ENCODE peak calls at places on chromosome 21, in five cellular contexts. One of them, this sample, is unnamed. For H3K4me1, the result is how much of the 10 kb centered on the place peaks cover.

GRCh38 chr21:44527983-44528633 is 11.9 kb downstream of the KRTAP10-1 start:
- DNase-seq in GM12878: no peak
- DNase-seq in K562: no peak
- DNase-seq in SK-N-SH: no peak
- DNase-seq in HepG2: no peak
- DNase-seq in this sample: no peak

GRCh38 chr21:17003221-17003620 is 509.6 kb upstream of the CXADR start:
- DNase-seq in HepG2: no peak
- DNase-seq in SK-N-SH: no peak
- DNase-seq in GM12878: no peak
- DNase-seq in K562: no peak
- DNase-seq in this sample: no peak

GRCh38 chr21:37032877-37033471 is 26.5 kb downstream of the RIPPLY3 start:
- DNase-seq in GM12878: no peak
- DNase-seq in K562: no peak
- DNase-seq in HepG2: no peak
- DNase-seq in SK-N-SH: no peak
- DNase-seq in this sample: peak

GRCh38 chr21:44401386-44402160 is 48.2 kb downstream of the TRPM2 start:
- DNase-seq in SK-N-SH: peak
- DNase-seq in GM12878: no peak
- DNase-seq in HepG2: no peak
- DNase-seq in K562: no peak
- DNase-seq in this sample: no peak

GRCh38 chr21:44874497-44875331 is 1.2 kb upstream of the PTTG1IP start:
- DNase-seq in GM12878: no peak
- DNase-seq in HepG2: no peak
- DNase-seq in K562: no peak
- DNase-seq in SK-N-SH: no peak
- DNase-seq in this sample: no peak

GRCh38 chr21:14567557-14568279 is 21.6 kb upstream of the SAMSN1 start:
- DNase-seq in SK-N-SH: no peak
- DNase-seq in HepG2: no peak
- DNase-seq in GM12878: no peak
- DNase-seq in K562: no peak
- DNase-seq in this sample: no peak

GRCh38 chr21:45075606-45076244 is 1.3 kb downstream of the ADARB1 start:
- DNase-seq in GM12878: no peak
- DNase-seq in SK-N-SH: no peak
- DNase-seq in K562: no peak
- DNase-seq in HepG2: no peak
- DNase-seq in this sample: no peak

GRCh38 chr21:32403201-32403701 is 9.3 kb upstream of the EVA1C start:
- DNase-seq in HepG2: peak
- DNase-seq in GM12878: peak
- DNase-seq in K562: peak
- DNase-seq in SK-N-SH: peak
- DNase-seq in this sample: no peak

GRCh38 chr21:32771134-32771523 is 426 bp downstream of the PAXBP1 start:
- DNase-seq in SK-N-SH: peak
- DNase-seq in K562: peak
- DNase-seq in HepG2: peak
- DNase-seq in GM12878: no peak
- DNase-seq in this sample: no peak

GRCh38 chr21:23394458-23394857 is 2212.8 kb downstream of the MRPL39 start:
- DNase-seq in HepG2: no peak
- DNase-seq in K562: no peak
- DNase-seq in GM12878: no peak
- DNase-seq in SK-N-SH: no peak
- DNase-seq in this sample: no peak

GRCh38 chr21:36499578-36500471 is 19.9 kb upstream of the CLDN14 start:
- DNase-seq in SK-N-SH: no peak
- DNase-seq in K562: no peak
- DNase-seq in HepG2: no peak
- DNase-seq in GM12878: no peak
- DNase-seq in this sample: no peak

GRCh38 chr21:45364464-45365185 is 40.3 kb upstream of the COL18A1 start:
- DNase-seq in SK-N-SH: no peak
- DNase-seq in K562: no peak
- DNase-seq in GM12878: no peak
- DNase-seq in HepG2: no peak
- DNase-seq in this sample: no peak

GRCh38 chr21:45323487-45324380 is 36.0 kb upstream of the POFUT2 start:
- DNase-seq in K562: no peak
- DNase-seq in GM12878: no peak
- DNase-seq in SK-N-SH: no peak
- DNase-seq in HepG2: no peak
- DNase-seq in this sample: no peak

GRCh38 chr21:44755227-44755626 is 43.9 kb upstream of the TSPEAR start:
- DNase-seq in K562: peak
- DNase-seq in GM12878: no peak
- DNase-seq in SK-N-SH: no peak
- DNase-seq in HepG2: peak
- DNase-seq in this sample: no peak

GRCh38 chr21:18913914-18914313 is 510.3 kb upstream of the TMPRSS15 start:
- DNase-seq in HepG2: no peak
- DNase-seq in SK-N-SH: no peak
- DNase-seq in GM12878: no peak
- DNase-seq in K562: no peak
- DNase-seq in this sample: no peak

GRCh38 chr21:40254540-40255455 is 387.6 kb downstream of the PCP4 start:
- DNase-seq in K562: no peak
- DNase-seq in HepG2: no peak
- DNase-seq in GM12878: no peak
- DNase-seq in SK-N-SH: peak
- DNase-seq in this sample: no peak

GRCh38 chr21:25005388-25005787 is 601.9 kb downstream of the MRPL39 start:
- DNase-seq in SK-N-SH: no peak
- DNase-seq in K562: no peak
- DNase-seq in GM12878: no peak
- DNase-seq in HepG2: no peak
- DNase-seq in this sample: no peak

GRCh38 chr21:30340714-30341573 is 3.5 kb upstream of the KRTAP27-1 start:
- DNase-seq in K562: peak
- DNase-seq in SK-N-SH: peak
- DNase-seq in HepG2: peak
- DNase-seq in GM12878: no peak
- DNase-seq in this sample: peak

GRCh38 chr21:41596241-41596925 is 88.4 kb upstream of the TMPRSS2 start:
- DNase-seq in SK-N-SH: no peak
- DNase-seq in K562: no peak
- DNase-seq in GM12878: no peak
- DNase-seq in HepG2: no peak
- DNase-seq in this sample: no peak

GRCh38 chr21:40422851-40423635 is 423.9 kb downstream of the DSCAM start:
- DNase-seq in GM12878: no peak
- DNase-seq in K562: no peak
- DNase-seq in HepG2: no peak
- DNase-seq in SK-N-SH: peak
- DNase-seq in this sample: no peak

GRCh38 chr21:36917487-36918158 is 48.8 kb downstream of the HLCS start:
- DNase-seq in K562: no peak
- DNase-seq in GM12878: no peak
- DNase-seq in SK-N-SH: no peak
- DNase-seq in HepG2: peak
- DNase-seq in this sample: no peak

GRCh38 chr21:41068411-41069304 is 99.3 kb upstream of the BACE2 start:
- DNase-seq in GM12878: no peak
- DNase-seq in HepG2: peak
- DNase-seq in K562: peak
- DNase-seq in SK-N-SH: peak
- DNase-seq in this sample: peak

GRCh38 chr21:41622831-41623548 is 115.0 kb upstream of the TMPRSS2 start:
- DNase-seq in GM12878: no peak
- DNase-seq in SK-N-SH: no peak
- DNase-seq in K562: no peak
- DNase-seq in HepG2: no peak
- DNase-seq in this sample: no peak

GRCh38 chr21:45387506-45387905 is 17.5 kb upstream of the COL18A1 start:
- DNase-seq in HepG2: no peak
- DNase-seq in K562: no peak
- DNase-seq in SK-N-SH: no peak
- DNase-seq in GM12878: no peak
- DNase-seq in this sample: no peak

GRCh38 chr21:40634141-40634540 is 212.8 kb downstream of the DSCAM start:
- DNase-seq in GM12878: no peak
- DNase-seq in HepG2: no peak
- DNase-seq in K562: no peak
- DNase-seq in SK-N-SH: no peak
- DNase-seq in this sample: no peak

GRCh38 chr21:37367758-37368535 is 1.4 kb downstream of the DYRK1A start:
- DNase-seq in HepG2: no peak
- DNase-seq in GM12878: no peak
- DNase-seq in SK-N-SH: peak
- DNase-seq in K562: peak
- DNase-seq in this sample: no peak

GRCh38 chr21:36750579-36750959 is 51.7 kb downstream of the SIM2 start:
- DNase-seq in K562: no peak
- DNase-seq in HepG2: no peak
- DNase-seq in GM12878: no peak
- DNase-seq in SK-N-SH: no peak
- DNase-seq in this sample: no peak

GRCh38 chr21:44933938-44934260 is 5.9 kb upstream of the SLX9 start:
- DNase-seq in SK-N-SH: no peak
- DNase-seq in HepG2: no peak
- DNase-seq in GM12878: no peak
- DNase-seq in K562: no peak
- DNase-seq in this sample: no peak

GRCh38 chr21:44829507-44830092 is 11.7 kb upstream of the SUMO3 start:
- DNase-seq in K562: no peak
- DNase-seq in GM12878: no peak
- DNase-seq in SK-N-SH: no peak
- DNase-seq in HepG2: no peak
- DNase-seq in this sample: no peak

GRCh38 chr21:45551816-45552695 is 9.8 kb upstream of the SLC19A1 start:
- DNase-seq in K562: no peak
- DNase-seq in SK-N-SH: peak
- DNase-seq in HepG2: no peak
- DNase-seq in GM12878: no peak
- DNase-seq in this sample: no peak

GRCh38 chr21:31173881-31174555 is 135.7 kb upstream of the KRTAP19-8 start:
- DNase-seq in SK-N-SH: peak
- DNase-seq in GM12878: no peak
- DNase-seq in K562: peak
- DNase-seq in HepG2: no peak
- DNase-seq in this sample: no peak

GRCh38 chr21:46557469-46557868 is 47.4 kb downstream of the S100B start:
- DNase-seq in K562: no peak
- DNase-seq in HepG2: no peak
- DNase-seq in SK-N-SH: peak
- DNase-seq in GM12878: no peak
- DNase-seq in this sample: no peak
- H3K9ac ChIP-seq in K562: no peak
- H3K9ac ChIP-seq in HepG2: no peak
- H3K9ac ChIP-seq in SK-N-SH: no peak
- H3K9ac ChIP-seq in GM12878: no peak
- H3K9ac ChIP-seq in this sample: no peak

GRCh38 chr21:35268261-35268660 is 219.2 kb upstream of the RUNX1 start:
- DNase-seq in K562: no peak
- DNase-seq in GM12878: no peak
- DNase-seq in SK-N-SH: no peak
- DNase-seq in HepG2: no peak
- DNase-seq in this sample: no peak

GRCh38 chr21:35265170-35265877 is 216.2 kb upstream of the RUNX1 start:
- DNase-seq in HepG2: no peak
- DNase-seq in GM12878: no peak
- DNase-seq in K562: no peak
- DNase-seq in SK-N-SH: no peak
- DNase-seq in this sample: peak

GRCh38 chr21:35266546-35266945 is 217.4 kb upstream of the RUNX1 start:
- DNase-seq in SK-N-SH: no peak
- DNase-seq in K562: no peak
- DNase-seq in GM12878: no peak
- DNase-seq in HepG2: no peak
- DNase-seq in this sample: no peak

GRCh38 chr21:35273331-35273730 is 224.2 kb upstream of the RUNX1 start:
- DNase-seq in SK-N-SH: no peak
- DNase-seq in GM12878: no peak
- DNase-seq in HepG2: no peak
- DNase-seq in K562: no peak
- DNase-seq in this sample: no peak

DNA sequence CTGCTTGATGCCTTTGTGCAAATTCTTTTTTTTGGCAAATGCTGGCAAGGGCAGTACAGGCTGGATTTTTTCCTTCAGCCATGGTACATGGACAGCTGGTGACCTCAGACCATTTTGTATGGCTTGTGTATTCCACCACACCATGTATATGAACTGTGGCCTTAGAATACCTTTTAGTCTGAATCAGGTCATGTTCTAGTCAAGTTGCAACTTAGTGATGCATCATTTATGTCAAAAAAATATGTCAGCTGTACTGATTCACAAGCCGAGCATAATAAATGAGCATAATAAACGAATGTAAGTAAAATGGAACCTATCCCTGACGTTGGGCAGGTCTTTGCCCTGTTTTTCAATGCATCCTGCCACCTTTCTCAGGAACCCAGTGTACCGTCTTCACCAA is 219.7 kb upstream of the RUNX1 start:
- DNase-seq in GM12878: no peak
- DNase-seq in HepG2: no peak
- DNase-seq in K562: no peak
- DNase-seq in SK-N-SH: no peak
- DNase-seq in this sample: no peak
- TF ChIP-seq ZBTB33 in GM12878: no peak
- TF ChIP-seq ZBTB33 in HepG2: no peak
- TF ChIP-seq ZBTB33 in K562: no peak
- TF ChIP-seq ZBTB33 in SK-N-SH: no peak
- TF ChIP-seq ZBTB33 in this sample: no peak

DNA sequence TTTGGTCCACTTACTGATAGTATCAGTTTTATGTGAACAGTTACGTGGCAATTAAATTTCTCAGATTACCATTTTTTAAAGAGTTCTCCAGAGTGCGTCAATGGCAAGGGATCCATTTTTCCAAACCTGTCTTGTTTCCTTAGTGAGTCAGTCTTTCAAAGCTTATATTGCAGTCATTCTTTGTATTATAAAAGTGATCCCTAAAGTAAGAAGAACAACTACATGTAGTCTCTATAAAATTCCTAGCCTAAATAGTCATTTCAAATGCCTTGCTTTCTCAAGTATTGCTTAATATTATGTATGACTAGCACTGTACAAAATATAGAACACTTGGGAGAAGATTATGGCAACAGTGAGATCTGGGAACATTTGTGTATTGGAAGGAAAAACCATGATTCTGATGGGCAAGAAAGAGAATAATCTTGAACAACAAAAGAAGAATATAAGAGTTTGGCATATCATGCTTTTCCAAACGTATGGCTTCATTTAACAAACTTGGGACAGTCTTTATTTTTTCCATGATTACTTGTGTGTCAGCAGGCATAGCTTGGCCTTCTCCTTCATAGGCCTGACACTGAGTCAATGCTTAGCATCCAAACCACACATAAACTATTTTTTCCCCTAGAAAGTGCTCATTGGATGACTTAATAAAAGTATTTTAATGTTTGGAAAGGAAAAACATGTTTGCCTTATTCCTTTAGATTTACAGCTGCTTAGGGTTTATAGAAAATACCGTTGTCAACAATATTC is 547.4 kb downstream of the LTN1 start:
- DNase-seq in HepG2: no peak
- DNase-seq in GM12878: no peak
- DNase-seq in SK-N-SH: no peak
- DNase-seq in K562: no peak
- DNase-seq in this sample: no peak
- H3K4me1 ChIP-seq in HepG2: under half
- H3K4me1 ChIP-seq in GM12878: under half
- H3K4me1 ChIP-seq in SK-N-SH: under half
- H3K4me1 ChIP-seq in K562: under half
- H3K4me1 ChIP-seq in this sample: under half

GRCh38 chr21:34668803-34669148 is at the start of gene CLIC6:
- DNase-seq in GM12878: no peak
- DNase-seq in HepG2: no peak
- DNase-seq in K562: no peak
- DNase-seq in SK-N-SH: no peak
- DNase-seq in this sample: no peak
- H3K9ac ChIP-seq in GM12878: peak
- H3K9ac ChIP-seq in HepG2: no peak
- H3K9ac ChIP-seq in K562: no peak
- H3K9ac ChIP-seq in SK-N-SH: no peak
- H3K9ac ChIP-seq in this sample: no peak